ENCODE peak calls at places on chromosomes 13 and 19, in eight cellular contexts. One of them, this sample, is unnamed. For H3K4me1 and H3K9me3, the result is how much of the 10 kb centered on the place peaks cover.

GRCh38 chr19:48795855-48796142 is 15.0 kb downstream of the BCAT2 start:
- DNase-seq in H1: no peak
- DNase-seq in neuronal stem cell: no peak
- DNase-seq in transverse colon: peak
- DNase-seq in cardiac muscle cell: no peak
- DNase-seq in fibroblast of lung: no peak
- DNase-seq in stomach: no peak
- DNase-seq in psoas muscle: peak
- DNase-seq in this sample: no peak

GRCh38 chr19:7540761-7541480 is 5.4 kb downstream of the PNPLA6 start:
- DNase-seq in H1: peak
- DNase-seq in neuronal stem cell: no peak
- DNase-seq in transverse colon: no peak
- DNase-seq in cardiac muscle cell: peak
- DNase-seq in fibroblast of lung: peak
- DNase-seq in stomach: no peak
- DNase-seq in psoas muscle: no peak
- DNase-seq in this sample: no peak

GRCh38 chr13:110665491-110666254 is 40.2 kb downstream of the CARS2 start:
- DNase-seq in H1: no peak
- DNase-seq in neuronal stem cell: no peak
- DNase-seq in transverse colon: no peak
- DNase-seq in cardiac muscle cell: no peak
- DNase-seq in fibroblast of lung: no peak
- DNase-seq in stomach: no peak
- DNase-seq in psoas muscle: no peak
- DNase-seq in this sample: no peak

GRCh38 chr19:12194827-12195500 is 32.1 kb downstream of the ZNF136 start:
- DNase-seq in H1: no peak
- DNase-seq in neuronal stem cell: peak
- DNase-seq in transverse colon: peak
- DNase-seq in cardiac muscle cell: no peak
- DNase-seq in fibroblast of lung: peak
- DNase-seq in stomach: peak
- DNase-seq in psoas muscle: peak
- DNase-seq in this sample: peak

GRCh38 chr13:98752111-98752941 is at the start of gene SLC15A1:
- DNase-seq in H1: no peak
- DNase-seq in neuronal stem cell: no peak
- DNase-seq in transverse colon: peak
- DNase-seq in cardiac muscle cell: peak
- DNase-seq in fibroblast of lung: no peak
- DNase-seq in stomach: no peak
- DNase-seq in psoas muscle: no peak
- DNase-seq in this sample: no peak

GRCh38 chr13:21124853-21125252 is 51.5 kb downstream of the SKA3 start:
- DNase-seq in H1: no peak
- DNase-seq in neuronal stem cell: no peak
- DNase-seq in transverse colon: no peak
- DNase-seq in cardiac muscle cell: peak
- DNase-seq in fibroblast of lung: peak
- DNase-seq in stomach: no peak
- DNase-seq in psoas muscle: no peak
- DNase-seq in this sample: no peak

GRCh38 chr13:28659611-28659970 is 661 bp downstream of the POMP start:
- DNase-seq in H1: no peak
- DNase-seq in neuronal stem cell: no peak
- DNase-seq in transverse colon: no peak
- DNase-seq in cardiac muscle cell: no peak
- DNase-seq in fibroblast of lung: peak
- DNase-seq in stomach: no peak
- DNase-seq in psoas muscle: no peak
- DNase-seq in this sample: no peak

GRCh38 chr19:16088351-16088984 is 12.2 kb downstream of the TPM4 start:
- DNase-seq in H1: no peak
- DNase-seq in neuronal stem cell: no peak
- DNase-seq in transverse colon: no peak
- DNase-seq in cardiac muscle cell: no peak
- DNase-seq in fibroblast of lung: peak
- DNase-seq in stomach: peak
- DNase-seq in psoas muscle: no peak
- DNase-seq in this sample: no peak

GRCh38 chr13:98975822-98976261 is 2.0 kb downstream of the DOCK9 start:
- DNase-seq in H1: no peak
- DNase-seq in neuronal stem cell: no peak
- DNase-seq in transverse colon: no peak
- DNase-seq in cardiac muscle cell: peak
- DNase-seq in fibroblast of lung: no peak
- DNase-seq in stomach: no peak
- DNase-seq in psoas muscle: no peak
- DNase-seq in this sample: no peak

GRCh38 chr19:16207490-16208025 is 9.8 kb downstream of the AP1M1 start:
- DNase-seq in H1: no peak
- DNase-seq in neuronal stem cell: no peak
- DNase-seq in transverse colon: no peak
- DNase-seq in cardiac muscle cell: no peak
- DNase-seq in fibroblast of lung: no peak
- DNase-seq in stomach: no peak
- DNase-seq in psoas muscle: no peak
- DNase-seq in this sample: no peak

GRCh38 chr19:8096071-8096470 is 43.5 kb downstream of the CCL25 start:
- DNase-seq in H1: no peak
- DNase-seq in neuronal stem cell: no peak
- DNase-seq in transverse colon: no peak
- DNase-seq in cardiac muscle cell: no peak
- DNase-seq in fibroblast of lung: no peak
- DNase-seq in stomach: no peak
- DNase-seq in psoas muscle: no peak
- DNase-seq in this sample: no peak

GRCh38 chr19:28535352-28535775 is 677.6 kb downstream of the UQCRFS1 start:
- DNase-seq in H1: no peak
- DNase-seq in neuronal stem cell: no peak
- DNase-seq in transverse colon: no peak
- DNase-seq in cardiac muscle cell: no peak
- DNase-seq in fibroblast of lung: no peak
- DNase-seq in stomach: no peak
- DNase-seq in psoas muscle: no peak
- DNase-seq in this sample: no peak

GRCh38 chr13:50843256-50844043 is at the start of gene DLEU7:
- DNase-seq in H1: no peak
- DNase-seq in neuronal stem cell: peak
- DNase-seq in transverse colon: no peak
- DNase-seq in cardiac muscle cell: peak
- DNase-seq in fibroblast of lung: peak
- DNase-seq in stomach: no peak
- DNase-seq in psoas muscle: no peak
- DNase-seq in this sample: no peak

GRCh38 chr13:114020750-114021463 is 47.0 kb upstream of the C13orf46 start:
- DNase-seq in H1: no peak
- DNase-seq in neuronal stem cell: no peak
- DNase-seq in transverse colon: peak
- DNase-seq in cardiac muscle cell: no peak
- DNase-seq in fibroblast of lung: no peak
- DNase-seq in stomach: no peak
- DNase-seq in psoas muscle: peak
- DNase-seq in this sample: no peak

GRCh38 chr13:47250141-47250540 is 353.3 kb upstream of the HTR2A start:
- DNase-seq in H1: no peak
- DNase-seq in neuronal stem cell: no peak
- DNase-seq in transverse colon: no peak
- DNase-seq in cardiac muscle cell: no peak
- DNase-seq in fibroblast of lung: peak
- DNase-seq in stomach: no peak
- DNase-seq in psoas muscle: no peak
- DNase-seq in this sample: no peak

GRCh38 chr13:42883771-42884170 is 102.4 kb downstream of the FAM216B start:
- DNase-seq in H1: no peak
- DNase-seq in neuronal stem cell: peak
- DNase-seq in transverse colon: peak
- DNase-seq in cardiac muscle cell: peak
- DNase-seq in fibroblast of lung: peak
- DNase-seq in stomach: no peak
- DNase-seq in psoas muscle: no peak
- DNase-seq in this sample: no peak

GRCh38 chr19:44748426-44749254 is at the start of gene BCL3:
- DNase-seq in H1: no peak
- DNase-seq in neuronal stem cell: no peak
- DNase-seq in transverse colon: peak
- DNase-seq in cardiac muscle cell: peak
- DNase-seq in fibroblast of lung: no peak
- DNase-seq in stomach: peak
- DNase-seq in psoas muscle: peak
- DNase-seq in this sample: peak

GRCh38 chr13:50140153-50140552 is 124.9 kb downstream of the KCNRG start:
- DNase-seq in H1: no peak
- DNase-seq in neuronal stem cell: no peak
- DNase-seq in transverse colon: no peak
- DNase-seq in cardiac muscle cell: no peak
- DNase-seq in fibroblast of lung: no peak
- DNase-seq in stomach: no peak
- DNase-seq in psoas muscle: no peak
- DNase-seq in this sample: no peak

GRCh38 chr19:3056454-3057016 is 5.8 kb downstream of the TLE5 start:
- DNase-seq in H1: no peak
- DNase-seq in neuronal stem cell: no peak
- DNase-seq in transverse colon: no peak
- DNase-seq in cardiac muscle cell: no peak
- DNase-seq in fibroblast of lung: no peak
- DNase-seq in stomach: no peak
- DNase-seq in psoas muscle: no peak
- DNase-seq in this sample: no peak

GRCh38 chr19:1408300-1409203 is 1.2 kb downstream of the DAZAP1 start:
- DNase-seq in H1: no peak
- DNase-seq in neuronal stem cell: peak
- DNase-seq in transverse colon: peak
- DNase-seq in cardiac muscle cell: peak
- DNase-seq in fibroblast of lung: peak
- DNase-seq in stomach: peak
- DNase-seq in psoas muscle: peak
- DNase-seq in this sample: peak

GRCh38 chr13:31951215-31951678 is 80.3 kb upstream of the FRY start:
- DNase-seq in H1: no peak
- DNase-seq in neuronal stem cell: no peak
- DNase-seq in transverse colon: peak
- DNase-seq in cardiac muscle cell: peak
- DNase-seq in fibroblast of lung: peak
- DNase-seq in stomach: peak
- DNase-seq in psoas muscle: peak
- DNase-seq in this sample: no peak

DNA sequence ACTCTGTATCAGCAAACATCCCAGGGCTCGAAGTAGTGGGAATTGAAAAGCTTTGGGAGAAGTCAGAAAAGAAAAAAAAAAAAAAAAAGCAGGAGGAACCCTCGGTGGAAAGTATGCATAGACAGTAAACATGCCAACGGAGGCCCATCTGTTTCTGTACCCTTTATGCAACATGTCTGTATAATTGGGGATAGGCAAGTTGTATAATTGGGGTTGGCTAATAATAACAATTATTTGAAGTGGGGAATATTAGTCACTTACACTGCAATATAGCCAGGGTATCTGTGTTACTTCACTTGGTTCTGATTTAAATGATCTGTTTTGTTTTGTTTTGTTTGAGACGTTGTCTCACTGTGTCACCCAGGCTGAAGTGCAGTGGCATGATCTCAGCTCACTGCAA is 12.1 kb upstream of the IGFL4 start:
- DNase-seq in H1: no peak
- DNase-seq in neuronal stem cell: no peak
- DNase-seq in transverse colon: no peak
- DNase-seq in cardiac muscle cell: no peak
- DNase-seq in fibroblast of lung: no peak
- DNase-seq in stomach: no peak
- DNase-seq in psoas muscle: no peak
- DNase-seq in this sample: no peak
- H3K4me1 ChIP-seq in H1: under half
- H3K4me1 ChIP-seq in neuronal stem cell: under half
- H3K4me1 ChIP-seq in transverse colon: under half
- H3K4me1 ChIP-seq in cardiac muscle cell: under half
- H3K4me1 ChIP-seq in fibroblast of lung: under half
- H3K4me1 ChIP-seq in stomach: under half
- H3K4me1 ChIP-seq in psoas muscle: under half
- H3K4me1 ChIP-seq in this sample: under half

GRCh38 chr19:9485140-9485539 is 13.3 kb downstream of the ZNF560 start:
- DNase-seq in H1: no peak
- DNase-seq in neuronal stem cell: no peak
- DNase-seq in transverse colon: no peak
- DNase-seq in cardiac muscle cell: no peak
- DNase-seq in fibroblast of lung: no peak
- DNase-seq in stomach: no peak
- DNase-seq in psoas muscle: no peak
- DNase-seq in this sample: no peak
- H3K9me3 ChIP-seq in H1: half or more
- H3K9me3 ChIP-seq in neuronal stem cell: under half
- H3K9me3 ChIP-seq in transverse colon: under half
- H3K9me3 ChIP-seq in cardiac muscle cell: under half
- H3K9me3 ChIP-seq in fibroblast of lung: under half
- H3K9me3 ChIP-seq in stomach: under half
- H3K9me3 ChIP-seq in psoas muscle: under half
- H3K9me3 ChIP-seq in this sample: under half

GRCh38 chr13:94322925-94323324 is 156.6 kb downstream of the DCT start:
- DNase-seq in H1: no peak
- DNase-seq in neuronal stem cell: no peak
- DNase-seq in transverse colon: no peak
- DNase-seq in cardiac muscle cell: no peak
- DNase-seq in fibroblast of lung: no peak
- DNase-seq in stomach: no peak
- DNase-seq in psoas muscle: no peak
- DNase-seq in this sample: no peak
- H3K4me1 ChIP-seq in H1: under half
- H3K4me1 ChIP-seq in neuronal stem cell: under half
- H3K4me1 ChIP-seq in transverse colon: under half
- H3K4me1 ChIP-seq in cardiac muscle cell: under half
- H3K4me1 ChIP-seq in fibroblast of lung: under half
- H3K4me1 ChIP-seq in stomach: under half
- H3K4me1 ChIP-seq in psoas muscle: under half
- H3K4me1 ChIP-seq in this sample: under half

GRCh38 chr19:14961956-14962685 is 17.5 kb downstream of the SLC1A6 start:
- DNase-seq in H1: no peak
- DNase-seq in neuronal stem cell: no peak
- DNase-seq in transverse colon: no peak
- DNase-seq in cardiac muscle cell: no peak
- DNase-seq in fibroblast of lung: no peak
- DNase-seq in stomach: no peak
- DNase-seq in psoas muscle: no peak
- DNase-seq in this sample: no peak

GRCh38 chr19:14954071-14954655 is 12.9 kb downstream of the OR7C2 start:
- DNase-seq in H1: no peak
- DNase-seq in neuronal stem cell: no peak
- DNase-seq in transverse colon: no peak
- DNase-seq in cardiac muscle cell: no peak
- DNase-seq in fibroblast of lung: no peak
- DNase-seq in stomach: no peak
- DNase-seq in psoas muscle: no peak
- DNase-seq in this sample: no peak

GRCh38 chr19:14959263-14959662 is 18.0 kb downstream of the OR7C2 start:
- DNase-seq in H1: no peak
- DNase-seq in neuronal stem cell: no peak
- DNase-seq in transverse colon: no peak
- DNase-seq in cardiac muscle cell: no peak
- DNase-seq in fibroblast of lung: no peak
- DNase-seq in stomach: no peak
- DNase-seq in psoas muscle: no peak
- DNase-seq in this sample: no peak

GRCh38 chr19:14952767-14953166 is 11.5 kb downstream of the OR7C2 start:
- DNase-seq in H1: no peak
- DNase-seq in neuronal stem cell: no peak
- DNase-seq in transverse colon: no peak
- DNase-seq in cardiac muscle cell: no peak
- DNase-seq in fibroblast of lung: no peak
- DNase-seq in stomach: no peak
- DNase-seq in psoas muscle: no peak
- DNase-seq in this sample: no peak

GRCh38 chr19:14957464-14957863 is 16.2 kb downstream of the OR7C2 start:
- DNase-seq in H1: no peak
- DNase-seq in neuronal stem cell: no peak
- DNase-seq in transverse colon: no peak
- DNase-seq in cardiac muscle cell: no peak
- DNase-seq in fibroblast of lung: no peak
- DNase-seq in stomach: no peak
- DNase-seq in psoas muscle: no peak
- DNase-seq in this sample: no peak
- H3K9me3 ChIP-seq in H1: under half
- H3K9me3 ChIP-seq in neuronal stem cell: under half
- H3K9me3 ChIP-seq in transverse colon: under half
- H3K9me3 ChIP-seq in cardiac muscle cell: under half
- H3K9me3 ChIP-seq in fibroblast of lung: under half
- H3K9me3 ChIP-seq in stomach: under half
- H3K9me3 ChIP-seq in psoas muscle: under half
- H3K9me3 ChIP-seq in this sample: under half